ENCODE peak calls at places on chromosomes 7 and 10, in seven cellular contexts. X is thyroid gland, I is PC-3, S is OCI-LY7, D is retinal pigment epithelial cell, Y is osteocyte, O is GM23338. P is an unnamed sample.

GRCh38 chr7:125828153-125828690 is 898.6 kb upstream of the POT1 start:
- DNase-seq in X (no peak), I (peak; percentile 30), S (no peak), D (no peak), Y (no peak), O (no peak), P (no peak)

GRCh38 chr10:5958077-5958476 is 19.3 kb downstream of the IL15RA start:
- DNase-seq in X (no peak), I (no peak), S (no peak), D (no peak), Y (no peak), O (no peak), P (peak; percentile 20)

GRCh38 chr10:42783181-42783549 is 570 bp downstream of the BMS1 start:
- DNase-seq in X (no peak), I (peak; percentile 68), S (no peak), D (peak; percentile 6), Y (no peak), O (no peak), P (peak; percentile 26)

GRCh38 chr10:52965938-52966401 is 193.4 kb upstream of the MBL2 start:
- DNase-seq in X (no peak), I (no peak), S (peak; percentile 88), D (no peak), Y (no peak), O (peak; percentile 78), P (no peak)

GRCh38 chr10:62632071-62632809 is 172.3 kb upstream of the ADO start:
- DNase-seq in X (peak; percentile 12), I (peak; percentile 93), S (peak; percentile 85), D (no peak), Y (no peak), O (no peak), P (no peak)

GRCh38 chr7:35908305-35909223 is 107.7 kb downstream of the SEPTIN7 start:
- DNase-seq in X (peak; percentile 22), I (no peak), S (no peak), D (no peak), Y (no peak), O (peak; percentile 20), P (no peak)

GRCh38 chr7:32762894-32763293 is 128.7 kb downstream of the KBTBD2 start:
- DNase-seq in X (no peak), I (no peak), S (no peak), D (no peak), Y (no peak), O (peak; percentile 54), P (no peak)

GRCh38 chr7:128879461-128879938 is 16.8 kb downstream of the ATP6V1F start:
- DNase-seq in X (no peak), I (peak; percentile 9), S (no peak), D (no peak), Y (no peak), O (no peak), P (no peak)

GRCh38 chr7:138208010-138208634 is 131.9 kb downstream of the AKR1D1 start:
- DNase-seq in X (no peak), I (no peak), S (no peak), D (no peak), Y (no peak), O (peak; percentile 75), P (no peak)

GRCh38 chr10:84059526-84059925 is 79.8 kb upstream of the GHITM start:
- DNase-seq in X (no peak), I (no peak), S (no peak), D (no peak), Y (no peak), O (peak; percentile 19), P (no peak)

GRCh38 chr10:19904202-19904661 is 88.0 kb downstream of the PLXDC2 start:
- DNase-seq in X (no peak), I (no peak), S (no peak), D (no peak), Y (no peak), O (no peak), P (no peak)

GRCh38 chr7:50959991-50960390 is 177.3 kb upstream of the GRB10 start:
- DNase-seq in X (no peak), I (no peak), S (no peak), D (no peak), Y (no peak), O (no peak), P (no peak)

GRCh38 chr10:113524120-113524519 is 28.7 kb upstream of the HABP2 start:
- DNase-seq in X (no peak), I (no peak), S (no peak), D (no peak), Y (no peak), O (peak; percentile 62), P (no peak)

GRCh38 chr7:127927339-127927679 is 103.9 kb downstream of the LRRC4 start:
- DNase-seq in X (peak; percentile 9), I (no peak), S (no peak), D (no peak), Y (no peak), O (no peak), P (peak; percentile 30)

GRCh38 chr7:85833071-85833470 is 646.2 kb upstream of the SEMA3D start:
- DNase-seq in X (no peak), I (no peak), S (no peak), D (no peak), Y (no peak), O (no peak), P (peak; percentile 10)

GRCh38 chr7:122556873-122557542 is 141.9 kb downstream of the RNF133 start:
- DNase-seq in X (no peak), I (no peak), S (no peak), D (no peak), Y (no peak), O (no peak), P (no peak)

GRCh38 chr7:18872344-18872743 is 245.1 kb downstream of the TWIST1 start:
- DNase-seq in X (no peak), I (no peak), S (no peak), D (no peak), Y (no peak), O (no peak), P (no peak)

GRCh38 chr7:18874875-18875274 is 242.6 kb downstream of the TWIST1 start:
- DNase-seq in X (no peak), I (no peak), S (no peak), D (no peak), Y (no peak), O (no peak), P (no peak)

GRCh38 chr7:18877874-18878273 is 239.6 kb downstream of the TWIST1 start:
- DNase-seq in X (no peak), I (no peak), S (no peak), D (no peak), Y (no peak), O (no peak), P (no peak)

DNA sequence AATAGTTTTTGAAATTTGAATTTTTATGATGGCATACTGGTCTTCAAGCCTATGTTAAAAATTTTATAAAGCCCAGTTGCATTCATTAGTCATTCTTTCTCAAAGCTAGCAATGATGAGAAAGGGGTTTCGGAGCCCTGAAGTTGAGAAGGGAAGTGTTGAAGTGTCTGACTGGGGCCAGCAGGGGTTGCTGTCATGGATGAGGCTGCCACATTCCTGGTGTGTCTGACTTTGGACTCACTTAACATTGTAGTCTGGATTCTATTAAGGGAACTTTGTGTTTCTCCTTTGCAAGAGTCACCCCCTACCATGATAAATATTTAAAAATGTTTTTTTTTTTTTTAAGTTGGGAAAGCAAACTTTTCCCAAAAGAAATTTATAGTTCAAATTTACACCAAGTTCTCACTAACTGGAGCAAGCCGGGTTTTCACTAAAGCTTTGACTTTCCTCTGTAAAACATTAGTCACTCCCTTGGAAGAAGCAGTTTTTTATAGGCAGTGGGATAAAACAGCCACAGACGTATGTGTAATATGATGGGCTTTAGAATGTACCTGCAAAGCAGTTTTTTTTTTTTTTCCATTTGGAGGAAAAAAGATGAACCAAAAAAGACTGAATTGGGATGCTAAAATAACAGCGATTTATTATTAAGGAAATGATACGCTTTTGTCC is 243.6 kb downstream of the TWIST1 start:
- DNase-seq in X (no peak), I (peak; percentile 39), S (no peak), D (no peak), Y (no peak), O (peak; percentile 77), P (peak; percentile 44)
- TF ChIP-seq CTCF in X (no peak), I (peak; percentile 64), S (no peak), D (peak; percentile 54), Y (peak; percentile 62), O (peak; percentile 68), P (peak; percentile 73)

DNA sequence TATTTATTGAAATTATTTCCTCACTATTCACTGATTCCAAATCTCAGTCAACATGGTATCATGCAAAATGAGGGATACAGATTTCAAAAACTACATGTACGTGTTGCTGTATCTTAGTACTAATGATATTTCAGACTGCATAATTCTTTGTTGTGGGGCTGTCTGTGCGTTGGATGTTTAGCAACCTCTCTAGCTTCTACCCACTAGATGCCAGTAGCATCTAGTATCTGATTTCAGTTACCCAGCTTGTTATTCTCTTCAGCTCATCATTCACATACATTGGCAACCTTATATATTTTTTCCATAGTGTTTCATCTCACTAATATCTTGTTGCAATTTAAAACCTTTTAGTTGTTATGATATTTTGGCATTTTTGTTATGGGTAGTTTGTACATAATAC is 22.5 kb upstream of the WASL start:
- DNase-seq in X (no peak), I (no peak), S (no peak), D (no peak), Y (no peak), O (no peak), P (no peak)
- TF ChIP-seq CTCF in X (no peak), I (peak; percentile 38), S (no peak), D (no peak), Y (no peak), O (no peak), P (no peak)

GRCh38 chr10:71369602-71370001 is 27.1 kb upstream of the CDH23 start:
- DNase-seq in X (no peak), I (no peak), S (no peak), D (no peak), Y (no peak), O (no peak), P (no peak)

GRCh38 chr10:71370031-71370430 is 26.7 kb upstream of the CDH23 start:
- DNase-seq in X (no peak), I (no peak), S (no peak), D (no peak), Y (no peak), O (no peak), P (no peak)

GRCh38 chr10:71367279-71367678 is 29.4 kb upstream of the CDH23 start:
- DNase-seq in X (no peak), I (peak; percentile 10), S (no peak), D (no peak), Y (no peak), O (no peak), P (no peak)

GRCh38 chr10:71366710-71367109 is 30.0 kb upstream of the CDH23 start:
- DNase-seq in X (no peak), I (no peak), S (no peak), D (no peak), Y (no peak), O (no peak), P (no peak)

DNA sequence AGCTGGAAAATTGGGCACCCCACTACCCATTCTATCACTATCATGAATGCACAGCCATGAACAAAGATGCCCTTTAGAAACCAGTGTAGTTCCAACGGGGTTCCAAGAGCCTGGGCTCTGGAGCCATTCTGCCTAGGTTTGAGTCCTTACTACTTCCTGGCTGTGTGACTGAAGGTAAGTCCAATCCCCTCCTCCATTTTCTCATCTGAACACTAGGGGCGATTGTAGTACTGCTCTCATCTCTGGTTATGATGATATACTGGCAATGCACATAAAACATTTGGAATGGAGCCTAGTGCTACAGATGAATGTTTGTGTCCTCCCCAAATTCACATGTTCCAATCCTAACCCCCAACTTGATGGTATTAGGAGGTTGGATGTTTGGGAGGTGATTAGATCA is 28.1 kb upstream of the CDH23 start:
- DNase-seq in X (no peak), I (peak; percentile 22), S (peak; percentile 58), D (no peak), Y (no peak), O (peak; percentile 11), P (no peak)
- TF ChIP-seq CTCF in X (no peak), I (peak; percentile 20), S (peak; percentile 69), D (no peak), Y (no peak), O (peak; percentile 30), P (no peak)

GRCh38 chr7:2713370-2713769 is 25.4 kb downstream of the AMZ1 start:
- DNase-seq in X (no peak), I (no peak), S (no peak), D (no peak), Y (no peak), O (peak; percentile 46), P (no peak)
- TF ChIP-seq CTCF in X (no peak), I (no peak), S (peak; percentile 33), D (no peak), Y (peak; percentile 45), O (no peak), P (no peak)

P was measured in foreskin fibroblast.